ENCODE peak calls at places on chromosomes 11 and 22, in four cellular contexts. One of them, this sample, is unnamed.

GRCh38 chr11:56817661-56818060 is 69.2 kb upstream of the OR9G4 start:
- DNase-seq in trophoblast cell: no peak
- DNase-seq in dorsolateral prefrontal cortex: no peak
- DNase-seq in Peyer's patch: peak; percentile 45
- DNase-seq in this sample: no peak

GRCh38 chr22:24503137-24503850 is 8.2 kb downstream of the UPB1 start:
- DNase-seq in dorsolateral prefrontal cortex: no peak
- DNase-seq in Peyer's patch: peak; percentile 88
- DNase-seq in trophoblast cell: peak; percentile 65
- DNase-seq in this sample: peak; percentile 96

GRCh38 chr22:38549106-38549884 is 20.7 kb downstream of the DMC1 start:
- DNase-seq in trophoblast cell: peak; percentile 97
- DNase-seq in Peyer's patch: no peak
- DNase-seq in dorsolateral prefrontal cortex: no peak
- DNase-seq in this sample: peak; percentile 30

GRCh38 chr11:45252134-45252856 is 33.8 kb downstream of the SYT13 start:
- DNase-seq in trophoblast cell: peak; percentile 74
- DNase-seq in dorsolateral prefrontal cortex: no peak
- DNase-seq in Peyer's patch: peak; percentile 88
- DNase-seq in this sample: peak; percentile 64

GRCh38 chr11:134823970-134824369 is 411.9 kb upstream of the B3GAT1 start:
- DNase-seq in trophoblast cell: no peak
- DNase-seq in dorsolateral prefrontal cortex: no peak
- DNase-seq in Peyer's patch: no peak
- DNase-seq in this sample: no peak

GRCh38 chr22:40400173-40400572 is 29.8 kb downstream of the SGSM3 start:
- DNase-seq in trophoblast cell: no peak
- DNase-seq in Peyer's patch: peak; percentile 88
- DNase-seq in dorsolateral prefrontal cortex: no peak
- DNase-seq in this sample: peak; percentile 84

GRCh38 chr11:68012044-68012842 is 2.1 kb downstream of the ALDH3B1 start:
- DNase-seq in Peyer's patch: no peak
- DNase-seq in trophoblast cell: no peak
- DNase-seq in dorsolateral prefrontal cortex: no peak
- DNase-seq in this sample: no peak

GRCh38 chr11:10324474-10324873 is 19.6 kb downstream of the ADM start:
- DNase-seq in trophoblast cell: no peak
- DNase-seq in dorsolateral prefrontal cortex: no peak
- DNase-seq in Peyer's patch: no peak
- DNase-seq in this sample: no peak

GRCh38 chr11:65911682-65912568 is 6.9 kb downstream of the C11orf68 start:
- DNase-seq in dorsolateral prefrontal cortex: no peak
- DNase-seq in trophoblast cell: no peak
- DNase-seq in Peyer's patch: no peak
- DNase-seq in this sample: peak; percentile 77

GRCh38 chr11:108912587-108912986 is 247.7 kb downstream of the DDX10 start:
- DNase-seq in Peyer's patch: no peak
- DNase-seq in trophoblast cell: peak; percentile 88
- DNase-seq in dorsolateral prefrontal cortex: no peak
- DNase-seq in this sample: no peak

GRCh38 chr11:77879218-77879617 is 58.3 kb downstream of the AAMDC start:
- DNase-seq in dorsolateral prefrontal cortex: no peak
- DNase-seq in trophoblast cell: no peak
- DNase-seq in Peyer's patch: no peak
- DNase-seq in this sample: no peak

GRCh38 chr22:26744892-26745808 is 87.8 kb downstream of the MIAT start:
- DNase-seq in Peyer's patch: no peak
- DNase-seq in dorsolateral prefrontal cortex: no peak
- DNase-seq in trophoblast cell: no peak
- DNase-seq in this sample: no peak

GRCh38 chr22:42922374-42923177 is 65.5 kb upstream of the ARFGAP3 start:
- DNase-seq in dorsolateral prefrontal cortex: no peak
- DNase-seq in trophoblast cell: no peak
- DNase-seq in Peyer's patch: no peak
- DNase-seq in this sample: peak; percentile 81

GRCh38 chr22:50701428-50702154 is 29.0 kb downstream of the SHANK3 start:
- DNase-seq in dorsolateral prefrontal cortex: no peak
- DNase-seq in trophoblast cell: no peak
- DNase-seq in Peyer's patch: no peak
- DNase-seq in this sample: no peak

DNA sequence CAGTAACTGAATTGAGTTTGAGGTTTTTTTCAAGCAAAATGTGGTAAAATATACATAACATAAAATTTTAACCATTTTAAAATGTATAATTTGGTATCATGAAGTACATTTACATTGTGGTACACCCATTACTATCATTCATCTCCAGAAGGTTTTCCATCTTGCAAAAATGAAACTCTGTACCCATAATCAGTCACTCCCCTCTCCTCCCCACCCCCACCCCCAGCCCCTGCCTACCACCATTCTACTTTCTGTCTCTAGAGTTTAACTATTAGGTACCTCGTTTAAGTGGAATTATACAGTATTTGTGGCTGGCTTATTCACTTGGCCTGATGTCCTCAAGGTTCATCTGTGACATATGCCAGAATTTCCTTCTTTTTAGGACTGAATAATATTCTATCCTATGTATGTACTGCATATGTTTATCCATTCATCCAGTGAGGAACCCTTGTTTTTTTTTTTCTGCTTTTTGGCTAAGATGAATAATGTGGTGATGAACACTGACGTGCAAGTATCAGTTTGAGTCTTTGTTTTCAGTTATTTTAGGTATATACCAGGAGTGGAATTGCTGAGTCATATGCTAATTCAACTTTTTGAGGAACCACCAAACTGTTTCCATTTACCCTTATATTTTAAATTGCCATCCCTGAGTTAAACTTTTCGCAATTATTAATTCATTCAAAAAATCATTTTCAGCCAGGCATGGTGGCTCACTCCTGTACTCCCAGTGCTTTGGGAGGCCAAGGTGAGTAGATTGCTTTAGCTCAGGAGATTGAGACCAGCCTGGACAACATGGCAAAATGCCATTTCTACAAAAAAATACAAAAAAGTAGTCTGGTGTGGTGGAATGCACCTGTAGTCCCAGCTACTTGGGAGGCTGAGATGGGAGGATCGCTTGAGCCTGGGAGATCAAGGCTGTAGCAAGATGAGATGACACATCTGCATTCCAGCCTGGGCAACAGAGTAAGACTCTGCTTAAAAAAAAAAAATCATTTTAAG is 64.1 kb downstream of the MICAL2 start:
- DNase-seq in trophoblast cell: peak; percentile 31
- DNase-seq in dorsolateral prefrontal cortex: no peak
- DNase-seq in Peyer's patch: no peak
- DNase-seq in this sample: peak; percentile 79
- H3K4me3 ChIP-seq in trophoblast cell: no peak overlapping the region
- H3K4me3 ChIP-seq in dorsolateral prefrontal cortex: no peak overlapping the region
- H3K4me3 ChIP-seq in Peyer's patch: no peak overlapping the region
- H3K4me3 ChIP-seq in this sample: no peak overlapping the region

GRCh38 chr22:47267531-47268282 is 505.3 kb downstream of the TBC1D22A start:
- DNase-seq in dorsolateral prefrontal cortex: no peak
- DNase-seq in Peyer's patch: no peak
- DNase-seq in trophoblast cell: no peak
- DNase-seq in this sample: no peak
- H3K4me3 ChIP-seq in dorsolateral prefrontal cortex: no peak overlapping the region
- H3K4me3 ChIP-seq in Peyer's patch: no peak overlapping the region
- H3K4me3 ChIP-seq in trophoblast cell: no peak overlapping the region
- H3K4me3 ChIP-seq in this sample: no peak overlapping the region

DNA sequence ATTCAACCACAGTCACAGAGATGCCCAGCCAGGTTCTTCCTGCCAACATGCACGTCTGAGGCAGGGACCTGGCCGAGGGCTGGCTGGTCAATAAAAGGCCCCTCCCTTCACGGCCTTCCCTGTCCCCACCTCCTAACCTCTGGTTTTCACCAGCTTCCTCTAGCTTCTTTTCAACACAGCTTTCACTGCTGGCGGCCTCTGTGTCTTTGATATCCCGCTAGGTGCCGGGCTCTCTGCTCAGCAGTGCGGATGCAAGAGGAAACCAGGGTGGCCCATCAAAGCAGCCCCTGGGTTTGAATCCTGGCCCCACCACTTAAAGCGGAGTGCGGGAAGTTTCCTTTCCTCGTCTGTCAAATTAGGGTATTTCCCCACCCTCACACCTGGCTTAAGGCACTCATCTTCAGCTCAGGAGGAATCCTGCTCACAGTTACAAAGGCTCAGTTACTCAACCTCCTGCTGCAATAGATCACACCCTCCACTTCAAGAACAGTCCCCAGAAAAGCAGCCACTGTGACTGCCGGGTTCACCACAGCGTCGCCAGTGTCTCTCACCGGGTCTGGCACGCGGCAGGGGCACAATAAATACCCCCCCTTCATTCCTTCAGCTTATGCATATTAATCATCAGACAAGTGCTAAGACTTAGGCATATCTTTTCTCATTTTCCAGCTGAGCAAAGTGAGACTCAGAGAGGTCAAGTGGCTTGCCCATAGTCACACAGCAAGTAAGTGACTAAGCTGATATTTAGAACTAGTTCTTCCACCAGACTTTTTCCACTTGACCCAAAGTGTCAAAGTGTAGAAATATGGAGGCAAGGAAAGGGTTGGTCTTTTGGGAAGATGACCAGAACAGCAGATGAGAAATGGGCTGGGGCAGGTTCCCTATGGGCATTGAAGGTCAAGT is 45.7 kb downstream of the TXN2 start:
- DNase-seq in Peyer's patch: peak; percentile 85
- DNase-seq in trophoblast cell: peak; percentile 68
- DNase-seq in dorsolateral prefrontal cortex: no peak
- DNase-seq in this sample: no peak
- H3K4me3 ChIP-seq in Peyer's patch: no peak overlapping the region
- H3K4me3 ChIP-seq in trophoblast cell: no peak overlapping the region
- H3K4me3 ChIP-seq in dorsolateral prefrontal cortex: no peak overlapping the region
- H3K4me3 ChIP-seq in this sample: no peak overlapping the region

GRCh38 chr11:69674267-69674885 is 777 bp downstream of the LTO1 start:
- DNase-seq in trophoblast cell: peak; percentile 67
- DNase-seq in Peyer's patch: peak; percentile 53
- DNase-seq in dorsolateral prefrontal cortex: no peak
- DNase-seq in this sample: peak; percentile 56
- H3K4me3 ChIP-seq in trophoblast cell: peak overlapping the region; percentile 100
- H3K4me3 ChIP-seq in Peyer's patch: peak overlapping the region; percentile 80
- H3K4me3 ChIP-seq in dorsolateral prefrontal cortex: peak overlapping the region; percentile 96
- H3K4me3 ChIP-seq in this sample: peak overlapping the region; percentile 94

DNA sequence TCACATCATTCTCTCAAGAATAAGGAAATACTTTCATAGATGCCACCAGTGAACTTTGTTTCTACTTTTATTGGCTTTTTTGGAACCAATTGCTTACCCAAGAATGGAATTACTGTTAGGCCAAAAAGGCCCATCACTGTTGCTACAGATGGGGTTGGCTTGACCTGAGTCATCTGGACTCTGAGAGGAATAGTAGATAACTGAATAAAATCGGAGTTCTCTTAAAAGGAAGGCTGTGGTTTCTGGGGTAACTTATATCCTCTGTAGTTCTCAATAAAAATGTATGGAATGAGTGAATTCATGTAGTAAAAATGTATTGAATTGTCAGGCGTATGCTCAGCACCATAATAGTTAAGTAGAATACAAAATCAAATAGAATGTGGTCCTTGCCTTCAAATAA is 56.6 kb downstream of the ARHGEF12 start:
- DNase-seq in Peyer's patch: no peak
- DNase-seq in dorsolateral prefrontal cortex: no peak
- DNase-seq in trophoblast cell: no peak
- DNase-seq in this sample: no peak
- H3K4me3 ChIP-seq in Peyer's patch: no peak overlapping the region
- H3K4me3 ChIP-seq in dorsolateral prefrontal cortex: no peak overlapping the region
- H3K4me3 ChIP-seq in trophoblast cell: no peak overlapping the region
- H3K4me3 ChIP-seq in this sample: no peak overlapping the region

GRCh38 chr11:83064011-83064410 is 7.7 kb downstream of the RAB30 start:
- DNase-seq in dorsolateral prefrontal cortex: no peak
- DNase-seq in Peyer's patch: no peak
- DNase-seq in trophoblast cell: no peak
- DNase-seq in this sample: no peak
- H3K4me3 ChIP-seq in dorsolateral prefrontal cortex: no peak overlapping the region
- H3K4me3 ChIP-seq in Peyer's patch: no peak overlapping the region
- H3K4me3 ChIP-seq in trophoblast cell: no peak overlapping the region
- H3K4me3 ChIP-seq in this sample: no peak overlapping the region

GRCh38 chr11:116989184-116989583 is 109.0 kb downstream of the SIK3 start:
- DNase-seq in dorsolateral prefrontal cortex: no peak
- DNase-seq in trophoblast cell: no peak
- DNase-seq in Peyer's patch: no peak
- DNase-seq in this sample: no peak
- H3K4me3 ChIP-seq in dorsolateral prefrontal cortex: no peak overlapping the region
- H3K4me3 ChIP-seq in trophoblast cell: no peak overlapping the region
- H3K4me3 ChIP-seq in Peyer's patch: no peak overlapping the region
- H3K4me3 ChIP-seq in this sample: no peak overlapping the region

DNA sequence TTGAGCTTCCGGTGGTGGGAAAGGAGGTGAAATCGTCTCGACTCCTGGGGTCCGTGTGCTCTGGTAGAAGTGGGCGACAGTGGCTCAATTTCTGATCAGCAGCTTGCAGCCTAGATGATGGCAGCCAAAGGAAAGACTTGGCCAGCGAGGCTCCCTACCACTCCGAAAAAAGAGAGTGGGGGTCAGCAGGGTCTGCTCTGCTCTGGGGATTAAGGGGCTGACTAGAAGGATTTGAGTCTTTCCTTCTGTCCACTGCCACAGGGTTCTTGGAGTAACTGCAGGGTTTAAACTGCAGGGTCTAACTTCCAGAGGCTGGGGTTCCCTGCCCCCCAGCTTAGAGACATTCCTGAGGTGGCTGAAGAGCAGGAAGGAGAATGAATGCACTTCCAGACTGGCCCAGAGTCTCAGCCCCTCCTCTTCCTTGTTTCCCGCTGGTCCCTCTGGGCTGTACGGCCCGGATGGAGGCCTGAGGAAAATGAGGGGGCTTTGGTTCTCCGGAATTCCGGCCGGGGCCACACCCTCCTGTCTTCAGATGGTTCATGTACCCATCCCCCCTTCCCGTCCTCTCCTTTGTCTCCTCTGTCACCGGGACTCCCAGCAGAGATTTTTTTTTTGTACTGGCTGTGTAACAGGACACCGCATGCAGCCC is 907 bp downstream of the SERPINH1 start:
- DNase-seq in Peyer's patch: no peak
- DNase-seq in trophoblast cell: peak; percentile 65
- DNase-seq in dorsolateral prefrontal cortex: no peak
- DNase-seq in this sample: no peak
- H3K4me3 ChIP-seq in Peyer's patch: peak overlapping the region; percentile 75
- H3K4me3 ChIP-seq in trophoblast cell: peak overlapping the region; percentile 91
- H3K4me3 ChIP-seq in dorsolateral prefrontal cortex: peak overlapping the region; percentile 80
- H3K4me3 ChIP-seq in this sample: peak overlapping the region; percentile 84

GRCh38 chr11:76808158-76808557 is 25.0 kb downstream of the TSKU start:
- DNase-seq in trophoblast cell: no peak
- DNase-seq in Peyer's patch: no peak
- DNase-seq in dorsolateral prefrontal cortex: no peak
- DNase-seq in this sample: no peak

GRCh38 chr11:76811259-76811658 is 28.1 kb downstream of the TSKU start:
- DNase-seq in Peyer's patch: no peak
- DNase-seq in trophoblast cell: no peak
- DNase-seq in dorsolateral prefrontal cortex: no peak
- DNase-seq in this sample: no peak

GRCh38 chr11:76808996-76809395 is 25.8 kb downstream of the TSKU start:
- DNase-seq in dorsolateral prefrontal cortex: no peak
- DNase-seq in trophoblast cell: no peak
- DNase-seq in Peyer's patch: no peak
- DNase-seq in this sample: no peak

GRCh38 chr11:76807206-76807875 is 24.2 kb downstream of the TSKU start:
- DNase-seq in Peyer's patch: peak; percentile 94
- DNase-seq in trophoblast cell: peak; percentile 87
- DNase-seq in dorsolateral prefrontal cortex: peak; percentile 87
- DNase-seq in this sample: peak; percentile 83

GRCh38 chr11:76810151-76810853 is 27.1 kb downstream of the TSKU start:
- DNase-seq in trophoblast cell: peak; percentile 38
- DNase-seq in dorsolateral prefrontal cortex: no peak
- DNase-seq in Peyer's patch: peak; percentile 77
- DNase-seq in this sample: peak; percentile 53
- H3K4me3 ChIP-seq in trophoblast cell: no peak overlapping the region
- H3K4me3 ChIP-seq in dorsolateral prefrontal cortex: no peak overlapping the region
- H3K4me3 ChIP-seq in Peyer's patch: no peak overlapping the region
- H3K4me3 ChIP-seq in this sample: no peak overlapping the region